ENCODE peak calls at places on chromosomes 5 and 9, in nine cellular contexts. I is activated T-cell treated with anti-CD3 and anti-CD28 coated beads, Interleukin-2, amount 50 U/mL, for 72 hours; H is GM12865; M is NCI-H69; V is T1000; P is AG10803; T is globus pallidus; K is stromal cell of bone marrow; U is uterus. J is an unnamed sample.

GRCh38 chr9:113545068-113545467 is 81.5 kb downstream of the RGS3 start:
- DNase-seq in M (no peak), T (no peak), P (no peak), I (no peak), K (no peak), H (no peak), V (no peak), U (no peak), J (no peak)

GRCh38 chr5:174293006-174293405 is 247.5 kb downstream of the NSG2 start:
- DNase-seq in T (no peak), M (no peak), H (no peak), I (no peak), U (no peak), K (no peak), P (no peak), V (no peak), J (no peak)

GRCh38 chr9:26800322-26800721 is 92.3 kb downstream of the CAAP1 start:
- DNase-seq in H (peak), M (no peak), T (no peak), U (no peak), I (no peak), P (no peak), V (no peak), K (no peak), J (no peak)

GRCh38 chr9:37591775-37592107 is 656 bp downstream of the TOMM5 start:
- DNase-seq in I (no peak), V (no peak), P (no peak), M (no peak), U (no peak), T (no peak), K (no peak), H (peak), J (no peak)

GRCh38 chr5:54390015-54390414 is 65.5 kb upstream of the HSPB3 start:
- DNase-seq in M (peak), P (peak), T (peak), V (peak), U (no peak), K (peak), I (no peak), H (no peak), J (no peak)

GRCh38 chr9:133707065-133707760 is 30.9 kb downstream of the SARDH start:
- DNase-seq in P (peak), H (no peak), U (peak), K (peak), I (no peak), T (no peak), M (peak), V (no peak), J (no peak)

GRCh38 chr5:109191153-109191558 is 218.6 kb downstream of the PJA2 start:
- DNase-seq in P (peak), K (peak), U (no peak), I (no peak), H (peak), V (no peak), T (no peak), M (peak), J (no peak)

GRCh38 chr9:107175039-107175438 is 108.0 kb upstream of the RAD23B start:
- DNase-seq in I (no peak), U (no peak), H (no peak), P (peak), V (no peak), K (no peak), M (no peak), T (no peak), J (no peak)

GRCh38 chr5:171776747-171777419 is 8.7 kb upstream of the SMIM23 start:
- DNase-seq in M (no peak), V (no peak), T (no peak), P (peak), K (no peak), U (no peak), H (no peak), I (no peak), J (no peak)

GRCh38 chr5:181223729-181224389 is 778 bp downstream of the TRIM41 start:
- DNase-seq in U (no peak), M (no peak), P (no peak), K (no peak), I (peak), V (no peak), H (peak), T (no peak), J (peak)

GRCh38 chr5:95669540-95669939 is 13.3 kb downstream of the SPATA9 start:
- DNase-seq in U (peak), M (peak), I (no peak), K (peak), T (peak), P (peak), H (no peak), V (peak), J (no peak)

GRCh38 chr5:139204196-139204595 is 6.0 kb upstream of the SIL1 start:
- DNase-seq in U (no peak), K (no peak), M (peak), V (peak), T (no peak), H (no peak), I (no peak), P (no peak), J (no peak)

GRCh38 chr5:17189381-17190036 is 27.9 kb upstream of the BASP1 start:
- DNase-seq in V (peak), K (no peak), P (peak), T (peak), M (peak), I (peak), U (peak), H (peak), J (peak)

GRCh38 chr5:78961743-78962142 is 23.4 kb downstream of the ARSB start:
- DNase-seq in P (peak), K (no peak), I (no peak), T (no peak), V (no peak), U (no peak), M (no peak), H (no peak), J (no peak)